ENCODE peak calls at places on chromosome 16, in five cellular contexts. Z is stomach, I is esophagus muscularis mucosa, Y is suprapubic skin, T is transverse colon. J is an unnamed sample.

GRCh38 chr16:19406891-19407491 is 10.7 kb upstream of the TMC5 start:
- DNase-seq in Z (no peak), Y (no peak), I (no peak), T (no peak), J (no peak)

GRCh38 chr16:68737730-68738590 is 868 bp downstream of the CDH1 start:
- DNase-seq in I (no peak), Z (peak), Y (no peak), T (peak), J (no peak)

GRCh38 chr16:80009971-80010659 is 409.6 kb upstream of the MAF start:
- DNase-seq in I (no peak), Z (no peak), Y (no peak), T (no peak), J (no peak)

GRCh38 chr16:66961065-66961744 is at the start of gene CES3:
- DNase-seq in Y (no peak), I (no peak), Z (peak), T (peak), J (no peak)

GRCh38 chr16:48564544-48565444 is 45.2 kb downstream of the N4BP1 start:
- DNase-seq in T (no peak), Z (no peak), Y (no peak), I (no peak), J (no peak)

GRCh38 chr16:48182979-48183537 is 27.3 kb upstream of the ABCC12 start:
- DNase-seq in Y (no peak), I (no peak), T (no peak), Z (no peak), J (peak)

GRCh38 chr16:28845173-28846079 is 722 bp downstream of the TUFM start:
- DNase-seq in Y (no peak), I (no peak), Z (peak), T (peak), J (no peak)

GRCh38 chr16:67877064-67877463 is 4.2 kb downstream of the EDC4 start:
- DNase-seq in T (no peak), I (no peak), Y (no peak), Z (no peak), J (no peak)

GRCh38 chr16:4613636-4614570 is 785 bp downstream of the UBALD1 start:
- DNase-seq in Z (no peak), Y (no peak), I (no peak), T (peak), J (peak)

GRCh38 chr16:20349615-20350014 is 2.9 kb downstream of the UMOD start:
- DNase-seq in T (no peak), I (no peak), Y (no peak), Z (no peak), J (no peak)

GRCh38 chr16:72715267-72715666 is 332.7 kb downstream of the ZFHX3 start:
- DNase-seq in T (no peak), Z (no peak), Y (no peak), I (no peak), J (no peak)

GRCh38 chr16:72952404-72953301 is 95.3 kb downstream of the ZFHX3 start:
- DNase-seq in T (no peak), I (no peak), Z (no peak), Y (no peak), J (no peak)

GRCh38 chr16:52521570-52521969 is 25.4 kb downstream of the TOX3 start:
- DNase-seq in T (no peak), I (no peak), Z (no peak), Y (no peak), J (no peak)

GRCh38 chr16:5060073-5060641 is 5.6 kb downstream of the C16orf89 start:
- DNase-seq in Y (no peak), T (no peak), Z (no peak), I (no peak), J (peak)

GRCh38 chr16:2035431-2036199 is 8.9 kb downstream of the NHERF2 start:
- DNase-seq in Z (peak), I (no peak), Y (no peak), T (peak), J (peak)

GRCh38 chr16:90057738-90058173 is 19.4 kb downstream of the PRDM7 start:
- DNase-seq in Y (peak), Z (no peak), T (no peak), I (no peak), J (no peak)

GRCh38 chr16:79703066-79703465 is 102.5 kb upstream of the MAF start:
- DNase-seq in Y (no peak), T (no peak), I (no peak), Z (no peak), J (no peak)

GRCh38 chr16:8963010-8963824 is 489 bp downstream of the USP7 start:
- DNase-seq in I (no peak), T (no peak), Y (no peak), Z (no peak), J (no peak)

GRCh38 chr16:546909-547770 is 13.1 kb upstream of the PRR35 start:
- DNase-seq in Y (no peak), T (peak), Z (peak), I (no peak), J (peak)

GRCh38 chr16:85103096-85104079 is 8.9 kb downstream of the CIBAR2 start:
- DNase-seq in Y (no peak), T (no peak), I (no peak), Z (no peak), J (no peak)

GRCh38 chr16:20089246-20089965 is 15.7 kb upstream of the GPR139 start:
- DNase-seq in Z (no peak), I (no peak), T (no peak), Y (no peak), J (no peak)

GRCh38 chr16:86929149-86929871 is 351.0 kb downstream of the FOXL1 start:
- DNase-seq in Z (no peak), I (no peak), T (no peak), Y (no peak), J (no peak)
- TF ChIP-seq EP300 in Z (no peak), I (no peak), T (no peak), Y (no peak), J (no peak)

DNA sequence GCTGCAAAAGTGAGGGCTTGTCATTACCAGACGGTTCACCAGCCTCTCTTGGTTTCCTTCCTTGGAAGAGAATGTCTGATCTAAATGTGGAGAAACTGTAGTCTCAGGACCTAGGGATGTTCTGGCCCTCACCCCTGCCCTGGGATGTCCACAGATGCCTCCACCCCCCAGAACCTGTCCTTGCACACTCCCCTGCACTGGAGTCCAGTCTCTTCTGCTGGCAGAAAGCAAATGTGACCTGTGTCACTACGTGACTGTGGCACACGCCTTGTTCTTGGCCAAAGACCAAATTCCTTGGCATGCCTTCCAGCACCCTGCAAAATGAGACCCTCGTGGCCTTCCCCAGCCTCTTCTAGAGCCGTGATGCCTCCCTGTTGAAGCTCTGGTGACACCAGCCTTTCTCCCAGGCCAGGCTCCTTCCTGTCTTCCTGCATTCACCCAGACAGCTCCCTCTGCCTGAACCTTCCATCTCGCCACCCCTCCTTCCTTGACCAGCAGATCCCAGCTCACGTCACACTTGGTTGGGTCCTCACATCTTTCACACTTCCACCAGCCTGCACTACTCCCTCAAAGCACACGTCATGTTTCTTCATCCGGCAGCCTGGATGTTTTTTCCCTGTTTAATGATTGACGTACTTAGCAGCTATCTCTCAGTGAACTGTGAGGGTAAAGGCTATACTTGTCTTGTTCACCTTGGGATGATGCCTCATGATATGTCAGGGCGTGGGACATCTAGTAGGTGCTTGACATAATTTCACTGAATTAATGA is 4.3 kb downstream of the ZNF768 start:
- DNase-seq in I (no peak), Z (no peak), Y (no peak), T (peak), J (no peak)
- TF ChIP-seq POLR2AphosphoS5 in I (no peak), Z (no peak), Y (no peak), T (no peak), J (no peak)

GRCh38 chr16:76531236-76531635 is 254.0 kb downstream of the CNTNAP4 start:
- DNase-seq in I (no peak), Y (no peak), T (no peak), Z (no peak), J (no peak)
- TF ChIP-seq EP300 in I (no peak), Y (no peak), T (no peak), Z (no peak), J (no peak)

GRCh38 chr16:10946308-10946707 is 1.9 kb downstream of the CLEC16A start:
- DNase-seq in Y (no peak), Z (no peak), T (no peak), I (no peak), J (no peak)

GRCh38 chr16:10951016-10951415 is 6.7 kb downstream of the CLEC16A start:
- DNase-seq in Y (no peak), Z (no peak), I (no peak), T (no peak), J (no peak)

GRCh38 chr16:10950393-10950792 is 6.0 kb downstream of the CLEC16A start:
- DNase-seq in Y (no peak), I (no peak), T (no peak), Z (no peak), J (no peak)

GRCh38 chr16:10947211-10947787 is 2.9 kb downstream of the CLEC16A start:
- DNase-seq in Z (no peak), Y (no peak), T (no peak), I (no peak), J (no peak)

GRCh38 chr16:10949424-10949970 is 5.1 kb downstream of the CLEC16A start:
- DNase-seq in Y (no peak), I (no peak), T (peak), Z (no peak), J (no peak)
- TF ChIP-seq POLR2AphosphoS5 in Y (no peak), I (no peak), T (no peak), Z (no peak), J (no peak)

DNA sequence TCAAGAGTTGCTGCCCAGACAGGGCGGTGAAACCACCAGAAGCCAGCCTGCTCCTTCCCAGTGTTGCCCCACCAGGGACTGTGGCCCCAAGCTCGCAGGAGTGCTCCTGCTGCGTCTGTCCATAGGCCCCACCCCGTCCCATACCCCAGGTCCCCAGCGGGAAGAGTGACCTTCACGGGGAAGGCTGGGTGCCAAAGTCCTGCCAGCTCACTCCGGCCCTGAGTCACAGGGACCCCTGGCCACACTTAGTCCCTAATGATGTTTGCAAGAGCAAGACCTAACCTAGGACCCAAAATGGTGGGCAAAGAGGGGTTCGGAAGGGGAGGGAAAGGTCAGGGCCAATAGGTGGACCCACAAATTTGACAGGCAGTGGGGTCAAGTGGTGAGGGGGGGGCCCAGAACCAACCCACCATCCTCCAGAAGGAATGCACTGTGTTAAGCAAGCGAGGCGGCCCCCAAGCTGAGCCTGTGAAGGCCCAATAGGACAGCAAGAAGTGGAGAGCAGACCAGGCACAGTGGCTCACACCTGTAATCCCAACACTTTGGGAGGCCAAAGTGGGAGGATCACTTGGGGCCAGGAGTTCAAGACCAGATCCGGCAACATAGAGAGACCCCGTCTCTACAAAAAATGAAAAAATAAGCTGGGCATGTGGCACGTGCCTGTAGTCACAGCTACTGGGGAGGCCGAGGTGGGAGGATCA is 3.3 kb downstream of the DOK4 start:
- DNase-seq in Y (no peak), Z (peak), T (no peak), I (no peak), J (no peak)
- TF ChIP-seq EP300 in Y (no peak), Z (no peak), T (no peak), I (no peak), J (no peak)

DNA sequence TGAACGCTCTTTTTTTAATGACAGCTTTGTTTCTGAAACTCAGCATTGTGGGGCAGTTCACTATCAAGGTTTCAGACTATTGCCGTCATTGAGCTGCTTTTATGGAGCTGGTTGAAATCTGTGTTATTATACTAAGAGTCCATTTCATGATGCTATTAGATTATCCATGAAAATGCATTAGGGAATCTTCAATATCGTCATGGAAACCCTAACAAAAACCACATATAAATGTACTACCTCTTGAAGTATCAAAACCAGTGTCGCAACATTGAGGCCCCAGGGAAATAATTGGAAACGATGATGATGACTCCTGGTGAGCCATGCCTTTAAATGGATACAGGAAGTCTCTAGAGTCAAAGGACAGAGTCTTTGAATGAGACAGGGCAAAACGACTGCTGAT is 231.6 kb upstream of the CPHXL start:
- DNase-seq in T (no peak), Z (no peak), Y (no peak), I (no peak), J (no peak)
- TF ChIP-seq POLR2AphosphoS5 in T (no peak), Z (no peak), Y (no peak), I (no peak), J (no peak)